ENCODE peak calls at places on chromosomes 2 and 18, in ten cellular contexts. K is PC-9, X is HCT116, L is GM23248, E is MM.1S, Z is SK-N-SH, N is Karpas-422, C is PC-3, I is GM23338, Q is OCI-LY7. T is an unnamed sample. For H3K9me2, the result is how much of the 10 kb centered on the place peaks cover.

GRCh38 chr2:150832686-150833085 is 345.2 kb upstream of the RND3 start:
- DNase-seq in K (no peak), X (no peak), L (peak), E (no peak), Z (no peak), N (no peak), C (no peak), I (no peak), Q (no peak), T (no peak)

GRCh38 chr2:240561325-240561971 is 1.3 kb downstream of the DUSP28 start:
- DNase-seq in K (peak), X (no peak), L (peak), E (peak), Z (no peak), N (peak), C (peak), I (no peak), Q (peak), T (peak)

GRCh38 chr18:49849331-49850217 is 36.2 kb upstream of the ACAA2 start:
- DNase-seq in K (peak), X (peak), L (peak), E (no peak), Z (no peak), N (no peak), C (peak), I (peak), Q (no peak), T (peak)

GRCh38 chr2:239878686-239879085 is 146.5 kb downstream of the NDUFA10 start:
- DNase-seq in K (no peak), X (no peak), L (no peak), E (no peak), Z (no peak), N (peak), C (no peak), I (no peak), Q (peak), T (no peak)

GRCh38 chr2:200618590-200619021 is 32.8 kb downstream of the AOX1 start:
- DNase-seq in K (no peak), X (no peak), L (peak), E (no peak), Z (peak), N (no peak), C (peak), I (no peak), Q (peak), T (peak)

GRCh38 chr18:4672152-4672551 is 217.0 kb upstream of the DLGAP1 start:
- DNase-seq in K (no peak), X (no peak), L (no peak), E (no peak), Z (no peak), N (peak), C (no peak), I (peak), Q (peak), T (no peak)

GRCh38 chr2:100321181-100321880 is 970 bp downstream of the LONRF2 start:
- DNase-seq in K (no peak), X (no peak), L (peak), E (no peak), Z (peak), N (no peak), C (peak), I (peak), Q (no peak), T (peak)

GRCh38 chr18:79576686-79577351 is 102.8 kb upstream of the CTDP1 start:
- DNase-seq in K (no peak), X (no peak), L (peak), E (no peak), Z (no peak), N (no peak), C (no peak), I (no peak), Q (no peak), T (peak)

GRCh38 chr18:62518460-62519375 is 4.1 kb upstream of the ZCCHC2 start:
- DNase-seq in K (no peak), X (no peak), L (no peak), E (no peak), Z (no peak), N (no peak), C (peak), I (no peak), Q (no peak), T (no peak)

GRCh38 chr2:60553992-60554648 is 666 bp upstream of the BCL11A start:
- DNase-seq in K (no peak), X (no peak), L (peak), E (peak), Z (peak), N (no peak), C (peak), I (peak), Q (peak), T (peak)

GRCh38 chr2:219484343-219485200 is 14.1 kb upstream of the GMPPA start:
- DNase-seq in K (no peak), X (no peak), L (peak), E (no peak), Z (no peak), N (no peak), C (no peak), I (peak), Q (no peak), T (peak)

GRCh38 chr2:233801357-233802131 is 23.4 kb downstream of the MROH2A start:
- DNase-seq in K (peak), X (no peak), L (no peak), E (peak), Z (no peak), N (peak), C (peak), I (no peak), Q (peak), T (no peak)

GRCh38 chr2:12313445-12314118 is 403.2 kb upstream of the TRIB2 start:
- DNase-seq in K (no peak), X (no peak), L (peak), E (no peak), Z (no peak), N (no peak), C (no peak), I (peak), Q (no peak), T (no peak)

GRCh38 chr2:16165518-16166326 is 225.4 kb downstream of the MYCN start:
- DNase-seq in K (no peak), X (no peak), L (no peak), E (no peak), Z (no peak), N (no peak), C (no peak), I (no peak), Q (no peak), T (no peak)

GRCh38 chr2:235414422-235414821 is 79.4 kb upstream of the AGAP1 start:
- DNase-seq in K (no peak), X (no peak), L (no peak), E (no peak), Z (no peak), N (no peak), C (no peak), I (no peak), Q (no peak), T (no peak)

GRCh38 chr2:231708773-231709635 is 679 bp downstream of the PTMA start:
- DNase-seq in K (no peak), X (no peak), L (peak), E (peak), Z (peak), N (peak), C (peak), I (no peak), Q (peak), T (peak)

GRCh38 chr2:215554689-215555088 is 118.8 kb upstream of the FN1 start:
- DNase-seq in K (peak), X (no peak), L (no peak), E (no peak), Z (no peak), N (peak), C (peak), I (no peak), Q (no peak), T (no peak)

GRCh38 chr2:232133078-232133477 is 171.6 kb downstream of the DIS3L2 start:
- DNase-seq in K (no peak), X (no peak), L (peak), E (no peak), Z (no peak), N (no peak), C (no peak), I (peak), Q (no peak), T (no peak)

GRCh38 chr2:11582526-11583202 is 48.8 kb downstream of the GREB1 start:
- DNase-seq in K (no peak), X (peak), L (peak), E (peak), Z (peak), N (peak), C (peak), I (peak), Q (peak), T (peak)

GRCh38 chr2:232925769-232926163 is 55.7 kb downstream of the SNORC start:
- DNase-seq in K (no peak), X (no peak), L (no peak), E (no peak), Z (no peak), N (no peak), C (no peak), I (no peak), Q (no peak), T (no peak)

GRCh38 chr2:142992843-142993242 is 115.4 kb downstream of the KYNU start:
- DNase-seq in K (no peak), X (no peak), L (no peak), E (no peak), Z (no peak), N (no peak), C (no peak), I (no peak), Q (no peak), T (no peak)

GRCh38 chr18:59885579-59886163 is 14.1 kb upstream of the PMAIP1 start:
- DNase-seq in K (peak), X (no peak), L (peak), E (peak), Z (no peak), N (peak), C (peak), I (no peak), Q (peak), T (no peak)

GRCh38 chr18:77131652-77132368 is 773 bp downstream of the MBP start:
- DNase-seq in K (no peak), X (no peak), L (peak), E (no peak), Z (peak), N (peak), C (peak), I (peak), Q (peak), T (peak)

GRCh38 chr2:20940481-20940795 is 103.4 kb downstream of the APOB start:
- DNase-seq in K (no peak), X (no peak), L (no peak), E (no peak), Z (no peak), N (no peak), C (no peak), I (no peak), Q (no peak), T (no peak)

GRCh38 chr2:46990231-46990588 is 74.6 kb upstream of the MCFD2 start:
- DNase-seq in K (no peak), X (no peak), L (no peak), E (no peak), Z (no peak), N (no peak), C (no peak), I (no peak), Q (no peak), T (no peak)

GRCh38 chr18:78904179-78904531 is 75.5 kb upstream of the SALL3 start:
- DNase-seq in K (no peak), X (no peak), L (no peak), E (no peak), Z (no peak), N (no peak), C (no peak), I (no peak), Q (no peak), T (no peak)

GRCh38 chr2:38146302-38146916 is 70.5 kb upstream of the CYP1B1 start:
- DNase-seq in K (peak), X (peak), L (peak), E (no peak), Z (no peak), N (no peak), C (peak), I (no peak), Q (no peak), T (peak)

GRCh38 chr2:128354161-128354560 is 35.5 kb upstream of the HS6ST1 start:
- DNase-seq in K (no peak), X (no peak), L (no peak), E (no peak), Z (no peak), N (no peak), C (no peak), I (no peak), Q (no peak), T (no peak)

GRCh38 chr18:23835076-23835475 is 145.8 kb downstream of the LAMA3 start:
- DNase-seq in K (no peak), X (no peak), L (peak), E (no peak), Z (no peak), N (no peak), C (no peak), I (no peak), Q (no peak), T (no peak)

GRCh38 chr18:56351911-56352502 is 286.4 kb downstream of the TXNL1 start:
- DNase-seq in K (no peak), X (no peak), L (peak), E (no peak), Z (no peak), N (no peak), C (no peak), I (peak), Q (no peak), T (no peak)

GRCh38 chr2:102796337-102796736 is 34.5 kb downstream of the TMEM182 start:
- DNase-seq in K (no peak), X (no peak), L (no peak), E (no peak), Z (no peak), N (no peak), C (no peak), I (no peak), Q (no peak), T (no peak)

GRCh38 chr2:237227190-237227988 is 141.7 kb downstream of the COPS8 start:
- DNase-seq in K (peak), X (peak), L (peak), E (no peak), Z (no peak), N (no peak), C (peak), I (no peak), Q (no peak), T (no peak)

GRCh38 chr2:233840520-233840919 is 13.8 kb downstream of the HJURP start:
- DNase-seq in K (no peak), X (no peak), L (no peak), E (no peak), Z (no peak), N (no peak), C (no peak), I (no peak), Q (no peak), T (no peak)

DNA sequence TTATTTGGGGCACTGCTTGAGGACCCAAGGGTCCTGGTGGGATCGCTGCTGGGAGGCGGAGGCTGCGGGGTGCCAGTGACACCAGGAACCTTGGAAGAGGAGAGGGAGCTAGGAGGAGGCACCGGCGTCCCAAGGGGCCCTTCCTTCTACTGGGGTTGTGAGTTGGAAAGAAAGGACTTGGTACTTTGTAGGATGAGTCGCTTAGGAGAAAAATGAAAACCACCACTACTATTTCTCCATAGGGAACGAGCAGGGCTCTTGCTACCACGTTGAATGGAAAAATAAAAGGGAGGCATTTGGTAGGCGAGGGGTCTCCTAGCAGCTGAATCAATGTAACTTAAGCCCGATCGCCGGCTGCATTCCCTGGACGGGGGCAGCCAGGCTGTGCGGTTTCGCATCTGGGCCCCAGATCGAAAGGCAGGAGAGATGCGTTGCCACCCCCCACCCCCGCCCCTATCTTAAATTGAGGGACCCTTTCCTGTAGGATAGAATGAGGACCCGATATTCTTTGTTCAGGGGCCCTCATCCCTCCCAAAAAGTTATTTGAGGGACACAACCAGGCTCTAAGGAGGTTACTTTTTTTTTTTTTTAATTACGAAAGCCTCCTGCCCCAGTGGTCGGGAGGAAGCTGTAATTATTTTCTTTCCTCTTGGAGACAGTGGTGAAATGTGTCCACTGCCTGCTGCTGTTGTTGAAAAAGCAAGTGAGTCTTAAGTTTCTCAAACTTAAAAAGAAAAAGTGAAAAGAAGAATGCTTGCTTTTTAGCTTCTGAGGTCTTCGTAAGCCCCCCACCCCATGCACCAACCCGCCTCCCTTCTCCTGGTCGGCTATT is 1.3 kb downstream of the IGFBP2 start:
- DNase-seq in K (no peak), X (no peak), L (no peak), E (no peak), Z (peak), N (no peak), C (no peak), I (no peak), Q (no peak), T (no peak)
- H3K27ac ChIP-seq in K (no peak), X (peak), L (no peak), E (no peak), Z (peak), N (no peak), C (no peak), I (no peak), Q (no peak), T (peak)

GRCh38 chr2:241901500-241902351 is 32.2 kb downstream of the RTP5 start:
- DNase-seq in K (peak), X (no peak), L (peak), E (no peak), Z (no peak), N (no peak), C (no peak), I (peak), Q (no peak), T (peak)
- H3K9me2 ChIP-seq in K (under half), X (under half), L (under half), E (under half), Z (under half), N (under half), C (under half), I (under half), Q (under half), T (under half)

DNA sequence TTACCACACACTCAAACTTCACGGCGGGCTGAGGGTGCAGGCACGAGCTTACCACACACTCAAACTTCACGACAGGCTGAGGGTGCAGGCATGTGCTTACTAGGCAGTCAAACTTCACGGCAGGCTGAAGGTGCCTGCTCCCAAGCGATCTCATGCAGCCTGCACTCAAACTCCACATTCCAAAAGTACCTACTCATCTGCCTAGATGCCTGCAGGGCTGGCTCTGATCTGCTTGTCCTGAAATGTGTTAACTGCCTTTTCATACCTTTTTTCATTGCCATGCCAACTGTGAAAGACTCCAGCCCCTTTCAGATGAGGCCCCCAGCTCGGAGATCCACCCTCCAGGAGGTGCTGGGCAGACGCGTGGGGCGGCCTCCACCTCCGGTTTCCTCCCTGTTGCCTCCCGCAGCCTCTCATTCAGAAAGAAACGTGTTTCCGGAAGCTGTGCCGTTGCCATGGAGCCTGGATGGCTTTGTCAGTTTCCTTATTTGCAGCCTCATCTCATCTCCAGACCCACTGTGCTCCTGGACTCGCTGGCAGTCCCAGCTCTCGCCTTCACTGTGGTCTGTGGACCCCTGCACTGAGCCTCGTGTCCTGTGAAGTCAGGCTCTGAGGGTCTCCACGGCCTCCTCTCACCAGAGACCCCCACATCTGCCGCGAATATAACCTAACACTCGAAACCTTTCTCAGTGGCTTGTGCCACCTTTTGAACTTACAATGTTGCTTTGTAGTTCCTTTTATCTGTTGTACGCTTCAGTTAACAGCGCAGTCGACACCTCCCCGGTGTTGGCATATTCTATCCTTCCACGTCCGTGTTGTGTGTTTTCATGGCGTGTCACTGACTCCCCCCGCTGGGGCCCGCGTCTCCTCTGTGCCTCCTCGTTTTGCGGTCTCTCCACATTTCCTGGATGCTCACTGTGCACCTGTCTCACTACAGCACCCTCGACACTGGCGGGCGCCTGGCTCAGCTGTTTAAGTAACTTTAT is 106.1 kb upstream of the ALKAL2 start:
- DNase-seq in K (peak), X (no peak), L (peak), E (peak), Z (no peak), N (peak), C (peak), I (peak), Q (no peak), T (peak)
- H3K27ac ChIP-seq in K (peak), X (no peak), L (no peak), E (peak), Z (no peak), N (no peak), C (peak), I (no peak), Q (no peak), T (no peak)

DNA sequence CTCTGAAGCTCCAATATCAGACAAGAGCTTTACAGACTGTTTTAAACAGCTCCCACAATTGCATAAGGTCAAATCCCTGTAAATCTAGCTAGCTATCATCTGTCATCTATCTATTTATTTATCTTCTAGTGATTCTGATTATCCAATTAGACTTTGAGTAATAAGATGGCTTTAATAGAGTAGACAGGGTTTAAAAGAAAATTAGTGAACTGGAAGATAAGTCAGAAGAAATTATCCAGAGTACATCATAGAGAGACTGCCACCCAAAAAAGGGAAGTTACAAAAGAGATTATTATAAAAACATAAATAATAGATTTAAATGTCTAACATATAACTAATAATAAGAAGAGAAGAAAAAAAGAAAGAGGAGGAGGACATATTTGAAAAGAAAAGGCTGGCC is 8.0 kb upstream of the ZC3H8 start:
- DNase-seq in K (no peak), X (no peak), L (no peak), E (no peak), Z (no peak), N (no peak), C (no peak), I (no peak), Q (no peak), T (no peak)
- H3K9me2 ChIP-seq in K (under half), X (under half), L (under half), E (under half), Z (under half), N (under half), C (under half), I (under half), Q (under half), T (under half)

DNA sequence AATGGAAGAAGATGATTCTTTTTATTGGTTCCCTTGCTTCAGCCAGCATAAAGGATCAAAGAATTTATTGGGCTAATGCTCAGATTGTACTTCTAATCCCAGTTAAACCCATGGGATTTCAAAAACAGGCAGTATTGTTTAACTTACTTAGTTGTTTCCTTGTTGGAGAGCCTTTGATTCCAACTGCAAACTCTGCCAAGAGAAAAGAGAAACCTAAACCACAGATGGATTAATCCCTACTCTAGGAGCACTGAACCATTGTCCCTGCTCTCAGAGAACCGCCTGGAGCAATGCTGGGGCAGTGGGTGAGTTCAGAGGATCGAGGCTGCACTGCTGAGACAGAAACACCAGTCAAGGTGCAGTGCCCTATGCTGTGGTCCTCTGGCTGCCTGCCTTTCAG is 44.9 kb upstream of the SIGLEC15 start:
- DNase-seq in K (no peak), X (no peak), L (no peak), E (no peak), Z (no peak), N (no peak), C (no peak), I (no peak), Q (no peak), T (no peak)
- H3K27ac ChIP-seq in K (no peak), X (no peak), L (peak), E (no peak), Z (no peak), N (no peak), C (no peak), I (no peak), Q (no peak), T (no peak)

T was measured in hepatocyte.